ENCODE peak calls at places on chromosomes 7 and 10, in four cellular contexts. One of them, this sample, is unnamed.

GRCh38 chr10:132685121-132685891 is 100.6 kb downstream of the NKX6-2 start:
- DNase-seq in mammary epithelial cell: no peak
- DNase-seq in IMR-90: peak
- DNase-seq in keratinocyte: no peak
- DNase-seq in this sample: peak

GRCh38 chr10:33201056-33201780 is 133.2 kb downstream of the NRP1 start:
- DNase-seq in IMR-90: no peak
- DNase-seq in keratinocyte: no peak
- DNase-seq in mammary epithelial cell: no peak
- DNase-seq in this sample: no peak

GRCh38 chr7:53340220-53340619 is 304.8 kb downstream of the POM121L12 start:
- DNase-seq in mammary epithelial cell: no peak
- DNase-seq in keratinocyte: no peak
- DNase-seq in IMR-90: no peak
- DNase-seq in this sample: no peak

GRCh38 chr7:98126311-98127142 is 19.9 kb downstream of the LMTK2 start:
- DNase-seq in IMR-90: peak
- DNase-seq in keratinocyte: no peak
- DNase-seq in mammary epithelial cell: no peak
- DNase-seq in this sample: no peak

GRCh38 chr7:18831943-18832342 is 285.5 kb downstream of the TWIST1 start:
- DNase-seq in keratinocyte: no peak
- DNase-seq in IMR-90: no peak
- DNase-seq in mammary epithelial cell: peak
- DNase-seq in this sample: no peak

GRCh38 chr7:5523052-5523711 is 99.5 kb upstream of the TNRC18 start:
- DNase-seq in mammary epithelial cell: no peak
- DNase-seq in IMR-90: peak
- DNase-seq in keratinocyte: no peak
- DNase-seq in this sample: peak

GRCh38 chr7:102891693-102892261 is 21.0 kb upstream of the LRRC17 start:
- DNase-seq in keratinocyte: no peak
- DNase-seq in mammary epithelial cell: peak
- DNase-seq in IMR-90: peak
- DNase-seq in this sample: peak

GRCh38 chr10:51986531-51986930 is 287.1 kb upstream of the CSTF2T start:
- DNase-seq in keratinocyte: no peak
- DNase-seq in IMR-90: no peak
- DNase-seq in mammary epithelial cell: no peak
- DNase-seq in this sample: no peak

GRCh38 chr7:131326576-131326975 is 1.1 kb upstream of the MKLN1 start:
- DNase-seq in mammary epithelial cell: no peak
- DNase-seq in IMR-90: no peak
- DNase-seq in keratinocyte: no peak
- DNase-seq in this sample: no peak

DNA sequence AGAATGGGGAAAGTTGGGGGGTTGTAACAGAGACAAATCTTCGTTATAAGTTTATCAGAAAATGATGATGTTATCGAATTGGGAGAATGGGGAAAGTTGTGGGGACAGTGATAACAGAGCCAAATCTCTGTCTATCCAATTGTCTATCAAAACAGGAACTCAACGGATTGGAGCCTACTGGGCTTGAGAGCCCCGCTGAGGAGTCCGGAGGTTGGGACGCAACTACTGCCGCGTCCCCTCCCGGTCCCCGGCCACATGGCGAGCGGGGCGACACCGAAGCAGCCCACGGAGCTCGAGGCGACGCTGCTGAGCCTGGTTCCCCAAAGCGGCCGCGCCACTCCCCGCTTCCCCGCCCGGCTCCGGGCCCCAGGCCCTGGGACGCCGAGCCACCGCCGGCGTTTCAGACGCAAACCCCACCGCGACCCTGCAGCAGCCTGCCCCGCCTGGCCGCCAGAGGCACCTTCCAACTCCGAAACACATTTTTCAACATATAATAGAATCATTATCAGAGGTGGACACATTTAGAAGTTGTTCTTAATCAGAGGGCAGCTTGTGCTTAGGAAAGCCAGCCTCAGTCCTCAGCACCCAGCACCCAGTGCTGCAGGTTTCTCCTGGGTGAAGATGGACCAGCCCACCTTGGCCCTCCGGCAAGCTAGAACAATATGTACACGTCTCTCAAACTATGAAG is 13.8 kb upstream of the RALA start:
- DNase-seq in keratinocyte: no peak
- DNase-seq in IMR-90: no peak
- DNase-seq in mammary epithelial cell: no peak
- DNase-seq in this sample: no peak
- H3K4me3 ChIP-seq in keratinocyte: peak
- H3K4me3 ChIP-seq in IMR-90: peak
- H3K4me3 ChIP-seq in mammary epithelial cell: peak
- H3K4me3 ChIP-seq in this sample: peak

GRCh38 chr7:150818971-150819370 is 18.4 kb downstream of the TMEM176A start:
- DNase-seq in IMR-90: no peak
- DNase-seq in keratinocyte: no peak
- DNase-seq in mammary epithelial cell: no peak
- DNase-seq in this sample: no peak

GRCh38 chr7:150820148-150820547 is 19.6 kb downstream of the TMEM176A start:
- DNase-seq in mammary epithelial cell: no peak
- DNase-seq in IMR-90: no peak
- DNase-seq in keratinocyte: no peak
- DNase-seq in this sample: no peak

DNA sequence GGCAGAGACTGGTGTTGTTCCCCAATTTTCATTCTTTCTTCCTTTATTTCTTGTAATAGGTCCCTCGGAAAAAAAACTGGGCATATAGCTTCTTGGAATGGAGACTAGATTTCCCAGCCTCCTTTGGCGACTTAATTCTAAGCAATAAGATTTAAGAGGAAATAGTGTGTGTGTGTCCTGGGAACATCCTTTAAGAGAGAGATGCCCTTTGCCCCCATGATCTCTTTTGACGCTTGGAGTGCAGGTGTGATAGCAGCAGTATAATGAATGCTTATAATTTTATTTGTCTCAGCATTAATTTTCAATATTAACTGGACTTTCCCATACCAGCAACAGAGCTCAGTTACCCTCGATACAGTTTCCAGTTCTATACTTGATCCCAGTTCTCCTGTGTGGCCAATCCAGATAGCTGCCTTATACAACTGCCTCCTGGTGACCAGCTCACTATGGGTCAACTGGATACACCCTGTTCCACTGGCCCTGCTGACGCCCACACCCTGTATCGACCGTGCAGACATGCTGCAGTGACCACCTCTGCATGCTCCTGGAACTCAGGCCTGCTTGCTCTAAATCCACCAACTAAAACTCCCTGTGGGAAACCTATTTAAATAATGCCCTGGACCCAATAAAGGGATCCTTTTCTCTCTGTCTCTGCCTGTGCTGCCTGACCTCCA is 13.9 kb downstream of the TMEM176A start:
- DNase-seq in keratinocyte: no peak
- DNase-seq in IMR-90: no peak
- DNase-seq in mammary epithelial cell: no peak
- DNase-seq in this sample: no peak
- H3K9ac ChIP-seq in keratinocyte: no peak
- H3K9ac ChIP-seq in IMR-90: no peak
- H3K9ac ChIP-seq in mammary epithelial cell: no peak
- H3K9ac ChIP-seq in this sample: no peak

DNA sequence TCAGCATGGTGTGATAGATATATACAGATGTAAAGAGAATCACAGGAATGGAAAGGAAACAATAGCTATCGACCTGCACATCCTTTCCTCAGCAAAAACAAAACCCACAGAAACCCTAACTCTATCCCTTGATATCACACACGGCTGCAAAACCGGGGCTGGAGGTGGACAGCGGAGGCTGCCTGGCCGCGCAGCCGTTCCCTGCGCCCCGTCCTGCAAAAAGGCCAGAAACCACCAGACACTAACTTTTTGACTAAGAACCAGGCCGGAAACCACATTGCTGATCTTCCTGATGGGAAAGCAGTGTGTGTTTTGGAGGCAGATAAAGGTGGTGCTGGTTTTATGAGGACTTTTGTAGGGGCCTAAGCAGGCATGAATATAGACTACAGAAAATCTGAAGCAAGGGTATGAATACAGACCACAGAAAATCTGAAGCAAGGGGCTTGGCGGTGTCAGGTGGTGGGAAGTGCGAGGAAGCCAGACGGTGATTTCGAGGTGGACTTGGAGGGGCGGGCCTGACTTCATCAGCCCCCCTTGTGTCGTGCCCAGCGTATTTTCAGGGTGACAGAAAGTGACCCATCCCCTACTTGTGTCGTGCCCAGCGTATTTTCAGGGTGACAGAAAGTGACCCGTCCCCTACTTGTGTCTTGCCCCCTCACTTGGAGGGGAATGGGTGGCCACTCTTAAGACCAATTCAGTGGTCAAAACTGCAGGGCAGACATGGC is 123.3 kb downstream of the WDR37 start:
- DNase-seq in mammary epithelial cell: no peak
- DNase-seq in keratinocyte: no peak
- DNase-seq in IMR-90: no peak
- DNase-seq in this sample: no peak
- H3K4me3 ChIP-seq in mammary epithelial cell: no peak
- H3K4me3 ChIP-seq in keratinocyte: no peak
- H3K4me3 ChIP-seq in IMR-90: no peak
- H3K4me3 ChIP-seq in this sample: no peak

DNA sequence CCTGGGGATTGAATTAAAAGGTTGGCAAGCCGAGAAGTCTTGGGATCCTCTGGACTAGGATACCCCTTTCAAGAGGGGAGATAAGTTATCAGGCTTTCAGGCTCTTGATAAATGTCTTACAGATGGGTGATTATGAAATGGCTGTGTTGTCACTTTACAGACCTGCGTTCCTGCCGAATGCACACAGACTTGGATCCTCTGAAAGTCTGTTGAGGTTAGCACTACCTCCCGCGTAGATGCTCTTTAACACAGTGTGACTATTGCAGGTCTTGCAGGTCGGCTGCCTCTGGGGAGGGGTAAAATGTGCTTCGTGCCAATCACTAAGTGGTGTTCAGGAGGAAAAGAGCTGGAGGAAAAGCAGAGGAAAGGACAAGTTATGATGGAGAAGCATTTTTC is 473.4 kb upstream of the AKR1E2 start:
- DNase-seq in IMR-90: no peak
- DNase-seq in mammary epithelial cell: no peak
- DNase-seq in keratinocyte: no peak
- DNase-seq in this sample: no peak
- H3K9ac ChIP-seq in IMR-90: no peak
- H3K9ac ChIP-seq in mammary epithelial cell: no peak
- H3K9ac ChIP-seq in keratinocyte: no peak
- H3K9ac ChIP-seq in this sample: peak

GRCh38 chr7:157442456-157442855 is 105.7 kb downstream of the DNAJB6 start:
- DNase-seq in IMR-90: no peak
- DNase-seq in mammary epithelial cell: no peak
- DNase-seq in keratinocyte: no peak
- DNase-seq in this sample: no peak

GRCh38 chr7:157444011-157444842 is 107.4 kb downstream of the DNAJB6 start:
- DNase-seq in IMR-90: no peak
- DNase-seq in mammary epithelial cell: no peak
- DNase-seq in keratinocyte: no peak
- DNase-seq in this sample: no peak

GRCh38 chr7:157445246-157445955 is 108.6 kb downstream of the DNAJB6 start:
- DNase-seq in keratinocyte: no peak
- DNase-seq in IMR-90: no peak
- DNase-seq in mammary epithelial cell: no peak
- DNase-seq in this sample: no peak

GRCh38 chr7:157444843-157445135 is 108.0 kb downstream of the DNAJB6 start:
- DNase-seq in mammary epithelial cell: no peak
- DNase-seq in keratinocyte: no peak
- DNase-seq in IMR-90: no peak
- DNase-seq in this sample: no peak

DNA sequence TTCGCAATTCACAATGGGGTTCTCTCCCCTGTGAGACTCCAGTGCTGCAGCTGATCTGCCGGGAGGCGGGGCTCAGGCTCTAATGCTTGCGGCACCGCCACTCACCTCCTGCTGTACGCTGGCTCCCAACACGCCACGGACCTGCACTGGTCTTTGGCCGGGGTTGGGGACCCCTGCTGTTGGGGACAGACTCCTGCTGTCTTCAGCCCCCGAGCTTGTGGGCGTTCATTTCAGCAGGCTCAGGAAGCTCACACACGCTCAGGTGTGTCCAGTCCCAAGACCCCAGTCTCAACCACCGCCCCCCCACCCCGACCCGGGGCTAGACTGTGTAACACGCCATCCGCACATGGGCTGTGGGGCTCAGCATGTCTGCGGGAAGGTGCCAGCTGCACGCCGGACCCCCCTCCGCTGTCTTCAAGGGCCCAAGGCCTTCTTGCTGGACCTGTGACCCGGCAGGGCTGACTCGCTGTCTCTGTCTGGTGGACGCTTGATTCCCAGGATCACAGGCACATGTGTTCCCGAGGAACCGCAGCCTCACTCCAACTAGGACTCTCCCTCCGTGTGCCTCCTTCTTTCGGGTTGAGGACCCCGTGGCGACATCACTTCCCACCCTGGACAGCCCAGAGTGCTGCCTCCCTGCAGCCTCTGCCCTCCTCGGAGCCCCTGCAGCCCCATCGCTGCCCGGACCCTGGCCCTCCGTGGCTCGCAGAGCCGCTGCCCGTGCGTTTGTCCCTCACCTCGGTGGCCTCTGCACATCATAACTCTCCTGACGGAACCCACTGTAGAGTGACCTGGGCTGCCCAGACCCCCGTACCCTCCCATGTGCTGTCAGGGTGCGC is 106.4 kb downstream of the DNAJB6 start:
- DNase-seq in keratinocyte: no peak
- DNase-seq in IMR-90: no peak
- DNase-seq in mammary epithelial cell: no peak
- DNase-seq in this sample: no peak
- H3K4me3 ChIP-seq in keratinocyte: no peak
- H3K4me3 ChIP-seq in IMR-90: no peak
- H3K4me3 ChIP-seq in mammary epithelial cell: no peak
- H3K4me3 ChIP-seq in this sample: no peak

GRCh38 chr10:93437000-93437945 is 44.9 kb downstream of the MYOF start:
- DNase-seq in mammary epithelial cell: peak
- DNase-seq in IMR-90: peak
- DNase-seq in keratinocyte: no peak
- DNase-seq in this sample: peak
- H3K9ac ChIP-seq in mammary epithelial cell: peak
- H3K9ac ChIP-seq in IMR-90: peak
- H3K9ac ChIP-seq in keratinocyte: peak
- H3K9ac ChIP-seq in this sample: peak